ENCODE peak calls at places on chromosomes 5 and 9, in seven cellular contexts. J is T-helper 1 cell; A is AG08396; P is mucosa of gallbladder; X is RPMI7951; Z is DMS79; V is effector CD8-positive, alpha-beta T cell. H is an unnamed sample.

GRCh38 chr9:120490888-120491595 is 88.9 kb downstream of the CDK5RAP2 start:
- DNase-seq in A (no peak), X (no peak), J (no peak), V (no peak), P (no peak), Z (no peak), H (no peak)

GRCh38 chr9:11893331-11893730 is 799.9 kb upstream of the TYRP1 start:
- DNase-seq in V (no peak), Z (no peak), J (no peak), X (no peak), P (no peak), A (no peak), H (peak)

GRCh38 chr5:168706655-168707069 is 127.5 kb upstream of the PANK3 start:
- DNase-seq in Z (peak), A (peak), X (peak), J (no peak), P (peak), V (no peak), H (no peak)

GRCh38 chr5:133285583-133286021 is 233.8 kb downstream of the HSPA4 start:
- DNase-seq in V (no peak), X (peak), Z (no peak), P (peak), J (no peak), A (peak), H (no peak)

GRCh38 chr5:78591227-78591626 is 57.3 kb downstream of the LHFPL2 start:
- DNase-seq in A (peak), J (no peak), Z (no peak), V (no peak), X (peak), P (no peak), H (no peak)

GRCh38 chr5:128358826-128359225 is 179.2 kb downstream of the FBN2 start:
- DNase-seq in A (no peak), V (no peak), P (no peak), X (peak), J (no peak), Z (no peak), H (no peak)

GRCh38 chr9:133738039-133738805 is at the start of gene SARDH:
- DNase-seq in Z (peak), P (peak), A (peak), X (peak), V (no peak), J (no peak), H (no peak)

GRCh38 chr9:91474656-91475055 is 51.0 kb upstream of the NFIL3 start:
- DNase-seq in X (peak), V (no peak), P (no peak), J (no peak), Z (no peak), A (no peak), H (no peak)

GRCh38 chr5:179368806-179369529 is 23.7 kb upstream of the ADAMTS2 start:
- DNase-seq in P (no peak), Z (no peak), A (no peak), X (no peak), J (no peak), V (no peak), H (no peak)

GRCh38 chr9:112443200-112443599 is 43.4 kb upstream of the KIAA1958 start:
- DNase-seq in P (no peak), V (no peak), Z (no peak), J (no peak), A (peak), X (peak), H (no peak)

GRCh38 chr5:42807722-42808447 is 3.8 kb downstream of the SELENOP start:
- DNase-seq in Z (no peak), A (peak), P (no peak), J (no peak), X (no peak), V (no peak), H (no peak)

GRCh38 chr9:133460405-133461175 is 812 bp downstream of the CACFD1 start:
- DNase-seq in P (peak), X (peak), J (no peak), Z (peak), V (peak), A (no peak), H (no peak)

GRCh38 chr5:134891473-134891872 is 13.5 kb upstream of the PCBD2 start:
- DNase-seq in P (no peak), Z (no peak), V (no peak), J (no peak), X (no peak), A (no peak), H (no peak)